ENCODE peak calls at places on chromosomes 5 and 9, in eight cellular contexts. K is fibroblast of mammary gland, U is foreskin fibroblast, S is retinal pigment epithelial cell, V is tibial artery, N is cardiac muscle cell, Y is uterus, J is astrocyte of the spinal cord. W is an unnamed sample.

GRCh38 chr5:53298841-53299240 is 181.6 kb upstream of the FST start:
- DNase-seq in V (no peak), N (no peak), Y (no peak), K (peak), U (peak), S (no peak), J (peak), W (no peak)

GRCh38 chr5:56211298-56211865 is 21.7 kb downstream of the ANKRD55 start:
- DNase-seq in K (peak), J (peak), Y (no peak), V (no peak), U (peak), S (peak), N (peak), W (peak)

GRCh38 chr5:108461628-108462367 is 79.9 kb upstream of the FBXL17 start:
- DNase-seq in V (no peak), Y (no peak), K (peak), N (no peak), J (peak), S (peak), U (peak), W (peak)

GRCh38 chr9:124139001-124139400 is 118.7 kb upstream of the NEK6 start:
- DNase-seq in K (peak), U (peak), S (no peak), V (no peak), J (no peak), N (no peak), Y (no peak), W (no peak)

GRCh38 chr5:124669956-124670671 is 76.3 kb downstream of the ZNF608 start:
- DNase-seq in U (no peak), Y (no peak), V (no peak), S (peak), N (no peak), J (no peak), K (no peak), W (peak)

GRCh38 chr9:130390986-130391385 is 53.8 kb upstream of the ASS1 start:
- DNase-seq in N (no peak), S (no peak), Y (no peak), V (no peak), K (no peak), J (no peak), U (no peak), W (no peak)

GRCh38 chr9:130276121-130276520 is 10.6 kb downstream of the HMCN2 start:
- DNase-seq in S (no peak), N (no peak), K (peak), U (no peak), V (no peak), J (peak), Y (no peak), W (no peak)

GRCh38 chr5:135245521-135246499 is 153.2 kb downstream of the MACROH2A1 start:
- DNase-seq in S (no peak), K (peak), Y (peak), N (no peak), U (peak), J (peak), V (no peak), W (peak)

GRCh38 chr9:4665357-4665756 is 923 bp downstream of the SPATA6L start:
- DNase-seq in S (no peak), J (no peak), K (peak), N (no peak), U (no peak), V (no peak), Y (no peak), W (peak)

GRCh38 chr5:82416506-82416905 is 138.4 kb upstream of the RPS23 start:
- DNase-seq in U (no peak), V (no peak), N (no peak), S (no peak), J (no peak), Y (no peak), K (no peak), W (peak)

DNA sequence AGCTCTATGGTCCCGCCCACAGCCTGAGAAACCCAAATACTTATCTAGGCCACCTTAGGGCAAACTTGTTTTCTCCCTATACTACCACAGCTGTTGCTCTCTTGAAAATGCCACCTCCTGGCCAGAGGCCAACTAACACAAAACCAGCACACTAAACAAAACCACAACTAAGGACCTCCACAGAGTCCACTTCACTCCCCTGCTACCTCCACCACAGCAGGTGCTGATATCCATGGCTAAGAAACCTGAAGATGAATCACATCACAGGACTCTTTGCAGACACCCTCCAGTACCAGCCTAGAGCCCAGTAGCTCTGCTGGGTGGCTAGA is 108.4 kb downstream of the ALDH1A1 start:
- DNase-seq in U (no peak), S (no peak), Y (no peak), K (no peak), V (no peak), J (no peak), N (no peak), W (no peak)
- TF ChIP-seq CTCF in U (no peak), S (no peak), Y (no peak), K (no peak), V (no peak), J (no peak), N (no peak), W (no peak)

DNA sequence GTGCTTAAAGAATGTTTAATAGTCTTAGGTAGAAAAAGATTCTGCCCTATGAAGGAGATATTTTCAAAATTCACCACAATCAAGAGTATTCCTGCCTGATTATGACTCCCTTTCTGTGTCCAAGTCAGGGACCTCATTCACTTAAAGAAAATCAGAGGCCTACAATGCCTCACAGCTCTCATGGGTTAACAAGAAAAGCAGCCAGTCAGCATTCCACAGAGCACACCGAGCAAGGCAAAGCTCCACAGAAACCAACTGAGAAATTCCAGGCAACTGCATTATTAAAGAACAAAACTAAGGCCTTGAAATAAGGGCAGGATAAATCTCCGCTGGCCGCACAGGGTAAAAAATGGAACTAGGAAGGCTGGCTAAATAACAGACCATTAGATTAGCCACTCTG is 161.1 kb downstream of the TARS1 start:
- DNase-seq in N (peak), V (no peak), S (peak), J (peak), K (no peak), Y (no peak), U (no peak), W (no peak)
- H3K4me3 ChIP-seq in N (no peak), V (no peak), S (no peak), J (no peak), K (no peak), Y (no peak), U (no peak), W (no peak)

DNA sequence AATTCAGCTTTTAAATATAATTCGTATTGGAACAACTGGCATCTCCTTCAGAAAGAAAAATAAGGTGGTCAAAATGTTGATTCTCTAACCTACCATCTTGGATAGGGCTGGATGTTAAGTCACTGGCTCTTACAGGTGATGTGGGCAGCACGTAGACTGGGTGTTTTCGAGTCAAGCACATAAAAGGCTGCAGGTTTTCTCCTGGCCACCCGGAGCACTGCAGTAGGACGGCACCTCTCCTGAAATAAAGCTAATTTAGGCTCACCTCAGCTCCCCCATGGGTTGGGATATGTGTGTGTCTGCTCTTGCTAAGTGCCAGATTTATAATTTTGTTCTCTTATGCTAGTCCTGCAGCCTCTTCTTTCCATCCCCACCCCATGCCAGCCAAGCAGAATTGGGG is 80.3 kb downstream of the IQGAP2 start:
- DNase-seq in V (no peak), U (no peak), K (no peak), S (no peak), N (peak), J (no peak), Y (no peak), W (no peak)
- TF ChIP-seq CTCF in V (no peak), U (no peak), K (no peak), S (no peak), N (no peak), J (no peak), Y (no peak), W (no peak)

GRCh38 chr9:120392245-120392644 is 187.7 kb downstream of the CDK5RAP2 start:
- DNase-seq in U (no peak), S (no peak), Y (no peak), K (no peak), V (no peak), N (no peak), J (no peak), W (no peak)

GRCh38 chr9:120391691-120392090 is 188.3 kb downstream of the CDK5RAP2 start:
- DNase-seq in K (no peak), N (no peak), Y (no peak), U (no peak), S (no peak), J (no peak), V (no peak), W (no peak)

GRCh38 chr9:120394058-120394669 is 185.8 kb downstream of the CDK5RAP2 start:
- DNase-seq in U (peak), V (no peak), K (peak), Y (no peak), J (peak), S (peak), N (no peak), W (peak)

GRCh38 chr9:120392711-120393110 is 187.3 kb downstream of the CDK5RAP2 start:
- DNase-seq in J (no peak), U (no peak), Y (no peak), S (no peak), K (no peak), N (no peak), V (no peak), W (no peak)

DNA sequence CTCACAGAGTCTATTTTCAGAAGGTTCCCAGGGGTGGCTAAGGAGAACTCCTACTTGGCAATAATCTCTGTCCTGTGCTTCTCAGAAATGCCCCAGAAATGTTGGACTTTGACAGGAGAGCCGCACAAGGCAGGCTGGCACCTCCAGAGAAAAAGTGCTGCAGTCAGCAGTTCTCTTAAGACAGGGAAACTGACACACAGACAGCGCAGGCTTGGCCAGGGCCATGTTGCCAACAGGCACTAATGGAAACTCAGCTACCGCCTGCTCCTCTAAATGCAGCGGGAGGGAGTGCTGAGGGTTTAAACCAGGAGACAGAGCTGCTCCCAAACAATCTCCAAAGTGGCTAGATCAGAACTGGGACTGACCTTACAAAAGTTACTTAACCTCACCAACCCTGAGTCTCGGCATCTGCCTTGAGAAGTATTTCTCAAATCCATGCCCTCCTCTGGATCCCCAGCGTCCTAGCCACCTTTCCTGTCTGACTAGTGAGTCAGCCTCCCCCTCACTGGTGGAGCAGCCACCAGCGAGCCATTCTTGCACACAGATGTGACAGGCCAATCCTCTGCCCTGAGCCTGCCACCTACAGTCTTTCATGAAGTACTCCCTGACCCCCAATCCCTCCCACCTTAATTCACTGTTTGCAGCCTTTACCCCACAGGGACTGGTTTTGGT is 186.4 kb downstream of the CDK5RAP2 start:
- DNase-seq in K (peak), N (no peak), S (no peak), J (no peak), Y (no peak), U (peak), V (no peak), W (peak)
- H3K4me3 ChIP-seq in K (no peak), N (no peak), S (no peak), J (no peak), Y (no peak), U (no peak), V (no peak), W (no peak)

DNA sequence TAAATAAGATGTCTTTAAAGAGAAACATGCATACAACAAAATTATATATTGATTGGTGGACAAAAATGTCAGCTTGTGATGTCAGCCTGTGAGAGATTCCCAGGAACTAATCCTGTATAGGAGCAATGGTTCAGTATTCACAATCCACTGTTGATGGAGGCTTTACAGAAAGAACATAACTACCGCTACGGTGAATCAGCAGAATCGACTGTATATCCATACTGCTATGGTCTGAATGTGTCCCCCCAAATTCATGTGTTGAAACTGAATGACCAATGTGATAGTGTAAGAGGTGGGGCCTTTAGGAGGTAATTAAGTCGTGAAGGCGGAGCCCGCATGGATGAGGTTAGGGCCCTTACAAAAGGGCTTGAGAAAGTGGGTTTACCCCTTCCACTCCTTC is 40.4 kb upstream of the TBC1D2 start:
- DNase-seq in J (no peak), V (no peak), U (no peak), K (no peak), N (no peak), S (no peak), Y (no peak), W (no peak)
- TF ChIP-seq CTCF in J (no peak), V (no peak), U (no peak), K (no peak), N (no peak), S (no peak), Y (no peak), W (no peak)